ENCODE peak calls at places on chromosomes 4 and X, in four cellular contexts. One of them, this sample, is unnamed.

GRCh38 chr4:64271601-64272081 is 137.6 kb downstream of the TECRL start:
- DNase-seq in HepG2: peak
- DNase-seq in K562: no peak
- DNase-seq in GM12878: no peak
- DNase-seq in this sample: no peak

GRCh38 chrX:100417671-100418070 is 7.6 kb upstream of the PCDH19 start:
- DNase-seq in K562: no peak
- DNase-seq in GM12878: no peak
- DNase-seq in HepG2: no peak
- DNase-seq in this sample: no peak

GRCh38 chr4:53361451-53361850 is 4.4 kb downstream of the SCFD2 start:
- DNase-seq in GM12878: no peak
- DNase-seq in HepG2: no peak
- DNase-seq in K562: no peak
- DNase-seq in this sample: no peak

GRCh38 chr4:105022811-105023667 is 123.6 kb upstream of the TET2 start:
- DNase-seq in K562: peak
- DNase-seq in GM12878: no peak
- DNase-seq in HepG2: no peak
- DNase-seq in this sample: no peak

GRCh38 chr4:141486375-141486997 is 149.9 kb upstream of the IL15 start:
- DNase-seq in K562: no peak
- DNase-seq in HepG2: no peak
- DNase-seq in GM12878: no peak
- DNase-seq in this sample: no peak

GRCh38 chrX:18227458-18227857 is 6.8 kb upstream of the BEND2 start:
- DNase-seq in GM12878: no peak
- DNase-seq in K562: no peak
- DNase-seq in HepG2: no peak
- DNase-seq in this sample: no peak

GRCh38 chr4:8391972-8392371 is 48.6 kb downstream of the ACOX3 start:
- DNase-seq in HepG2: no peak
- DNase-seq in K562: no peak
- DNase-seq in GM12878: peak
- DNase-seq in this sample: no peak

GRCh38 chr4:2393353-2394270 is 24.8 kb downstream of the ZFYVE28 start:
- DNase-seq in HepG2: peak
- DNase-seq in K562: peak
- DNase-seq in GM12878: no peak
- DNase-seq in this sample: peak

GRCh38 chr4:83708500-83709175 is 172.7 kb downstream of the GPAT3 start:
- DNase-seq in K562: no peak
- DNase-seq in HepG2: no peak
- DNase-seq in GM12878: no peak
- DNase-seq in this sample: peak

GRCh38 chr4:150743564-150744342 is 161.8 kb downstream of the MAB21L2 start:
- DNase-seq in K562: no peak
- DNase-seq in HepG2: no peak
- DNase-seq in GM12878: peak
- DNase-seq in this sample: no peak

GRCh38 chr4:90825849-90826248 is 698.7 kb downstream of the CCSER1 start:
- DNase-seq in HepG2: no peak
- DNase-seq in K562: no peak
- DNase-seq in GM12878: no peak
- DNase-seq in this sample: no peak

GRCh38 chr4:4860803-4861591 is 1.5 kb downstream of the MSX1 start:
- DNase-seq in GM12878: no peak
- DNase-seq in K562: no peak
- DNase-seq in HepG2: peak
- DNase-seq in this sample: no peak
- TF ChIP-seq HDAC6 in GM12878: no peak
- TF ChIP-seq HDAC6 in K562: no peak
- TF ChIP-seq HDAC6 in HepG2: no peak
- TF ChIP-seq HDAC6 in this sample: no peak

GRCh38 chr4:138945840-138946239 is 69.7 kb upstream of the NOCT start:
- DNase-seq in GM12878: no peak
- DNase-seq in HepG2: no peak
- DNase-seq in K562: no peak
- DNase-seq in this sample: no peak

GRCh38 chr4:138946306-138946705 is 69.3 kb upstream of the NOCT start:
- DNase-seq in K562: peak
- DNase-seq in HepG2: no peak
- DNase-seq in GM12878: no peak
- DNase-seq in this sample: peak

GRCh38 chr4:138949866-138950265 is 65.7 kb upstream of the NOCT start:
- DNase-seq in K562: no peak
- DNase-seq in HepG2: no peak
- DNase-seq in GM12878: no peak
- DNase-seq in this sample: peak

GRCh38 chr4:138951764-138952163 is 63.8 kb upstream of the NOCT start:
- DNase-seq in HepG2: no peak
- DNase-seq in K562: no peak
- DNase-seq in GM12878: no peak
- DNase-seq in this sample: no peak

DNA sequence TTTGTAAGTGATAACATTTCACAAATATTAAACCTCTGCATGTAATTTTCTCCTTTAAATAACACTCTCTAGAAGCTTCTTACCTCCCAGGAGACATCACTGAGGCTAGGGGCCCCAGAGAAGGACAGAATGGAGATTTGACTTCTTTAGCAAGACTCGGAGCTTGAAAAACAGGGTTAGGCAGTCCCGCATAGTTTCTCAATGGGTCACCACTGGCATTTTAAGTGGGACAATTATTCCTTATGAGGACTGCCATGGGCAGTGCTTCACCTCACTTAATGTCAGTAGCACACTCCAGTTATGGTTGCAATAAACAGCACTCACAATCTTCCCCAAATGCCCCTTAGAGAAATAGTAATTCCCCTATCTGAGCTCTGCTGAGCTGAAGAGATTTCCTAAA is 66.7 kb upstream of the NOCT start:
- DNase-seq in GM12878: no peak
- DNase-seq in HepG2: no peak
- DNase-seq in K562: no peak
- DNase-seq in this sample: no peak
- TF ChIP-seq HDAC6 in GM12878: no peak
- TF ChIP-seq HDAC6 in HepG2: no peak
- TF ChIP-seq HDAC6 in K562: no peak
- TF ChIP-seq HDAC6 in this sample: no peak

GRCh38 chr4:123102897-123103489 is 180.6 kb upstream of the NUDT6 start:
- DNase-seq in GM12878: no peak
- DNase-seq in K562: peak
- DNase-seq in HepG2: peak
- DNase-seq in this sample: no peak
- TF ChIP-seq HDAC6 in GM12878: no peak
- TF ChIP-seq HDAC6 in K562: no peak
- TF ChIP-seq HDAC6 in HepG2: no peak
- TF ChIP-seq HDAC6 in this sample: no peak

GRCh38 chr4:147138171-147138570 is 192.5 kb upstream of the TTC29 start:
- DNase-seq in K562: no peak
- DNase-seq in HepG2: no peak
- DNase-seq in GM12878: no peak
- DNase-seq in this sample: no peak
- TF ChIP-seq HDAC6 in K562: no peak
- TF ChIP-seq HDAC6 in HepG2: no peak
- TF ChIP-seq HDAC6 in GM12878: no peak
- TF ChIP-seq HDAC6 in this sample: no peak

GRCh38 chrX:31112226-31112999 is 40.6 kb upstream of the FTHL17 start:
- DNase-seq in K562: no peak
- DNase-seq in HepG2: no peak
- DNase-seq in GM12878: no peak
- DNase-seq in this sample: no peak
- TF ChIP-seq HDAC6 in K562: no peak
- TF ChIP-seq HDAC6 in HepG2: no peak
- TF ChIP-seq HDAC6 in GM12878: no peak
- TF ChIP-seq HDAC6 in this sample: no peak

GRCh38 chr4:56755901-56756300 is 65.6 kb downstream of the SPINK2 start:
- DNase-seq in K562: no peak
- DNase-seq in GM12878: no peak
- DNase-seq in HepG2: no peak
- DNase-seq in this sample: no peak

GRCh38 chr4:56757821-56758400 is 63.6 kb downstream of the SPINK2 start:
- DNase-seq in GM12878: peak
- DNase-seq in K562: peak
- DNase-seq in HepG2: peak
- DNase-seq in this sample: peak

GRCh38 chr4:56752985-56753384 is 68.5 kb downstream of the SPINK2 start:
- DNase-seq in GM12878: no peak
- DNase-seq in K562: no peak
- DNase-seq in HepG2: no peak
- DNase-seq in this sample: no peak

GRCh38 chr4:56760194-56760593 is 61.3 kb downstream of the SPINK2 start:
- DNase-seq in GM12878: no peak
- DNase-seq in K562: no peak
- DNase-seq in HepG2: no peak
- DNase-seq in this sample: no peak

GRCh38 chr4:56757270-56757746 is 64.2 kb downstream of the SPINK2 start:
- DNase-seq in GM12878: no peak
- DNase-seq in K562: no peak
- DNase-seq in HepG2: no peak
- DNase-seq in this sample: no peak
- TF ChIP-seq HDAC6 in GM12878: no peak
- TF ChIP-seq HDAC6 in K562: no peak
- TF ChIP-seq HDAC6 in HepG2: no peak
- TF ChIP-seq HDAC6 in this sample: no peak

GRCh38 chr4:4594531-4594930 is 52.7 kb upstream of the STX18 start:
- DNase-seq in GM12878: no peak
- DNase-seq in HepG2: no peak
- DNase-seq in K562: no peak
- DNase-seq in this sample: no peak
- TF ChIP-seq HDAC6 in GM12878: no peak
- TF ChIP-seq HDAC6 in HepG2: no peak
- TF ChIP-seq HDAC6 in K562: no peak
- TF ChIP-seq HDAC6 in this sample: no peak

DNA sequence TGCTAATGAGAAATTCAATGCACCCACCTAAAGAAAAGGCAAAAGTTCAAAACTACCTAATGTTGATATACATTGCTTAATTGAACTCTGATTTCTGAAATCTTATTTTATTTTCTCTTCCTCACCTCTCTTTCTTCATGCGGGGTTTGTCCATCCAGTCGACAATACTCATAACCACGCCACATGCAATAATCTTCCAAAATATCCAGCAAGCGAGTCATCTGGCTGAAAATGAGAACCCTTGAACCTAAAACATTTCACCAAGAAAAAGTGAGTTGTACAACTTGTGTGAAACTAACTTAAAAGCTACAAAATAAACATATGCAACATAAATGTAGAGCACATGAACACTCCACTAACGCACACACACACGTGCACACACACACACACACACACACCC is 26.7 kb downstream of the SMARCA1 start:
- DNase-seq in HepG2: no peak
- DNase-seq in GM12878: no peak
- DNase-seq in K562: no peak
- DNase-seq in this sample: no peak
- TF ChIP-seq HDAC6 in HepG2: no peak
- TF ChIP-seq HDAC6 in GM12878: no peak
- TF ChIP-seq HDAC6 in K562: no peak
- TF ChIP-seq HDAC6 in this sample: no peak

GRCh38 chrX:130167040-130167439 is 1.4 kb upstream of the AIFM1 start:
- DNase-seq in GM12878: no peak
- DNase-seq in HepG2: no peak
- DNase-seq in K562: no peak
- DNase-seq in this sample: no peak
- TF ChIP-seq HDAC6 in GM12878: no peak
- TF ChIP-seq HDAC6 in HepG2: no peak
- TF ChIP-seq HDAC6 in K562: no peak
- TF ChIP-seq HDAC6 in this sample: no peak

This sample was measured in H1.